ENCODE peak calls at places on chromosomes 11 and 22, in four cellular contexts. Z, T, F and B are unnamed samples.

GRCh38 chr22:32573991-32574390 is 99.4 kb downstream of the FBXO7 start:
- DNase-seq in Z (no peak), T (no peak), F (no peak), B (no peak)

GRCh38 chr11:107713009-107713408 is 1.2 kb upstream of the SLN start:
- DNase-seq in Z (no peak), T (no peak), F (no peak), B (no peak)

GRCh38 chr22:32810241-32811133 is 9.0 kb downstream of the TIMP3 start:
- DNase-seq in Z (no peak), T (no peak), F (no peak), B (no peak)

GRCh38 chr11:35714882-35715612 is 52.5 kb downstream of the TRIM44 start:
- DNase-seq in Z (peak), T (peak), F (no peak), B (peak)

GRCh38 chr11:104390696-104391095 is 226.7 kb upstream of the PDGFD start:
- DNase-seq in Z (no peak), T (peak), F (no peak), B (no peak)

GRCh38 chr22:37636186-37636948 is 3.1 kb upstream of the SH3BP1 start:
- DNase-seq in Z (no peak), T (peak), F (no peak), B (no peak)

GRCh38 chr22:44453441-44454112 is 44.5 kb downstream of the RTL6 start:
- DNase-seq in Z (no peak), T (no peak), F (no peak), B (no peak)

GRCh38 chr22:49437956-49438355 is 389.7 kb downstream of the BRD1 start:
- DNase-seq in Z (no peak), T (no peak), F (no peak), B (no peak)

GRCh38 chr11:125994509-125994908 is 48.7 kb downstream of the VSIG10L2 start:
- DNase-seq in Z (no peak), T (no peak), F (no peak), B (no peak)

GRCh38 chr11:44883277-44883676 is 67.4 kb downstream of the TP53I11 start:
- DNase-seq in Z (no peak), T (no peak), F (no peak), B (no peak)

GRCh38 chr22:41517172-41518047 is 26.9 kb downstream of the POLR3H start:
- DNase-seq in Z (no peak), T (peak), F (no peak), B (peak)

GRCh38 chr11:90134420-90135003 is at the start of gene NAALAD2:
- DNase-seq in Z (no peak), T (peak), F (no peak), B (peak)

GRCh38 chr22:36935694-36936093 is 22.3 kb downstream of the CSF2RB start:
- DNase-seq in Z (no peak), T (no peak), F (no peak), B (no peak)

GRCh38 chr22:46909237-46910030 is 147.0 kb downstream of the TBC1D22A start:
- DNase-seq in Z (no peak), T (no peak), F (no peak), B (no peak)

GRCh38 chr11:113555071-113555739 is 80.0 kb upstream of the DRD2 start:
- DNase-seq in Z (no peak), T (no peak), F (no peak), B (no peak)

GRCh38 chr22:21972293-21972779 is 10.3 kb downstream of the TOP3B start:
- DNase-seq in Z (no peak), T (peak), F (peak), B (peak)

GRCh38 chr11:66878554-66878953 is 21.7 kb downstream of the LRFN4 start:
- DNase-seq in Z (no peak), T (no peak), F (no peak), B (no peak)

GRCh38 chr22:24685804-24686203 is 82.8 kb downstream of the GGT1 start:
- DNase-seq in Z (no peak), T (no peak), F (no peak), B (peak)

GRCh38 chr11:126310229-126310991 is 6.5 kb downstream of the DCPS start:
- DNase-seq in Z (no peak), T (peak), F (peak), B (peak)

GRCh38 chr11:132866783-132867545 is 665.3 kb downstream of the OPCML start:
- DNase-seq in Z (no peak), T (peak), F (no peak), B (no peak)

GRCh38 chr11:132862137-132862536 is 670.2 kb downstream of the OPCML start:
- DNase-seq in Z (no peak), T (no peak), F (no peak), B (no peak)

GRCh38 chr11:132862918-132863317 is 669.4 kb downstream of the OPCML start:
- DNase-seq in Z (no peak), T (no peak), F (no peak), B (no peak)

DNA sequence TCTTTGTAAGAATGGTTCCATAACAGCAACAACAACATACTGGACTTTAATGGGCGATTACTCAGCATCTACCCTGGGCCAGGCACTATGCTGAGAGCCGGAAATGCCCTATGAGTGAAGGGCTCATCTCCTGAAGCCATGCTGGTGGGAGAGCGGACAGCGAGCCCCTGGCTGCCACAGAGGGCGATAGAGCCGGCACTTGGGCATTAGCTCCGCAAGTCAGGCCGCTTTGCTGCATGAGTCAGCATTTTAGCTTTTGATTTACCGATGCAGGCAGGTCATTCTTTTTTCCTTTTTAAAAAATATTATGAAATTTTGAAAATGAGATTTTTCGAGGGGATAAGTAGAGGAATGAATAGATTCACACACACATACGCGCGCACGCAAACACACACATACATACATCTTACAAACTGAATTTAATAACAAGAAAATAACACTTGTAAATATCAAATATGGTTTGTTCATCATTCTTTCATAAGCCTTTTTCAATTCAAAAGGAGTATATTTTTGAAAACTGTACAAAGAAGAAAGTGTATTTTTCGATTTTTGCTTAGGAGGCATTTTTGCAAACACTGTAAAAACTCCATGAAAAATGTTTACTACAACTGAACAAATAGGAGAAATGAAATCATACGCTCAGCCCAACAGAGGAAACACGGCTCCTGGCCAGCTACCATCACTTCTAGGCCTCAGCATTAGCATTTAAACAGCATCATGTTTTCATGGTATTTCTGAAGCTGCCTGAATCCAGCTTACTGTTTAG is 667.3 kb downstream of the OPCML start:
- DNase-seq in Z (no peak), T (no peak), F (no peak), B (no peak)
- TF ChIP-seq CTCF in Z (no peak), T (peak), F (no peak), B (no peak)

GRCh38 chr11:6474423-6474792 is 667 bp upstream of the TRIM3 start:
- DNase-seq in Z (no peak), T (no peak), F (no peak), B (no peak)
- TF ChIP-seq CTCF in Z (no peak), T (no peak), F (no peak), B (no peak)

DNA sequence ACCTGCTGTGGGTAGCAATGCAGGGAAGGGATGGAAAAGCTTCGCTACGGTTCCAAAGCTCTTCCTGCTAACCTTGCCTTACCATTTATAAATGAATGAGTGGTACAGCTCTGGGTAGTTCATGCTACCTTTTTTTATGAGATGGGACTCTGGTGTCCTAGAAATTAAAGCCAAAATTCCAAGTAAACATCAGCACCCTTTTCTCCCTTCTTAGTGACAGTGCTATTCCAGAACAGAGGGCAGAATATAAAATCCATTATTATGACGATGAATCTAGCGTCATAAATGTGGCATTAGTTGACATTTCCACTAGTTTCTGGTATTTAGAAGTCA is 447 bp upstream of the SVIP start:
- DNase-seq in Z (no peak), T (no peak), F (no peak), B (no peak)
- TF ChIP-seq CTCF in Z (no peak), T (no peak), F (no peak), B (no peak)

GRCh38 chr11:86610559-86611341 is 61.7 kb downstream of the ME3 start:
- DNase-seq in Z (no peak), T (no peak), F (no peak), B (no peak)

GRCh38 chr11:86608251-86608799 is 64.1 kb downstream of the ME3 start:
- DNase-seq in Z (peak), T (peak), F (peak), B (peak)

GRCh38 chr11:86606270-86606848 is 66.1 kb downstream of the ME3 start:
- DNase-seq in Z (no peak), T (no peak), F (no peak), B (no peak)

GRCh38 chr11:86606849-86607481 is 65.5 kb downstream of the ME3 start:
- DNase-seq in Z (no peak), T (peak), F (no peak), B (no peak)
- TF ChIP-seq CTCF in Z (peak), T (no peak), F (no peak), B (no peak)

DNA sequence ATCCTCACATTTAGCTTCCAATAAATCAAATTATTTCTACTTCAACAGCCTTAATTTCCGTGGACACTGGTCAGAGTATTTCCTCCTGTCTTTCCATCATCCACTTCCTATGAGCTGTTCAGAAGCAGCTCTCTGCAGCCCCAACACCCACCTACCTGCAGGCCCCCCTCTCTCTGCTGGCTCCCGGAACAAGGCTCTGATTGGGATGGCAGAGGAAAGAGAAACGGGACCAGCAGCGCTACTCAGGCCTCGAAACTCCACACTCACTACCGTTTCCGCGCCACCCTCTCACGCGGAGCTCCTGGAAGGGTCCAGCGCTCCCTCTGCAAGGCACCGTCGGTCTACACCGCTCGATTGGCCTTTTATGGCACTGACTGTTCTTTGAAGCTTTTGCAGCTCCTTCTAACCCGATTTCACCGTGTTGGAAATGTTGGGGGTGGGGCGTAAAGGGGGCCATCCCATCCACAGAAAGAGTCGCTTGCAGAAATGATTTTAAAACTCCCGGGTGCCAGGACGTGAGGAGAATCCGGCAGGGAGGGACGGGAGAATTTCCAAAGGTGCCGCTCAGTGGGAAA is 383 bp upstream of the PANX1 start:
- DNase-seq in Z (no peak), T (no peak), F (peak), B (peak)
- TF ChIP-seq CTCF in Z (no peak), T (no peak), F (no peak), B (no peak)

GRCh38 chr11:100738701-100739100 is 51.6 kb downstream of the ARHGAP42 start:
- DNase-seq in Z (no peak), T (no peak), F (no peak), B (no peak)

GRCh38 chr11:100740440-100740839 is 53.4 kb downstream of the ARHGAP42 start:
- DNase-seq in Z (no peak), T (peak), F (no peak), B (no peak)

GRCh38 chr11:100741866-100742625 is 55.0 kb downstream of the ARHGAP42 start:
- DNase-seq in Z (no peak), T (no peak), F (no peak), B (no peak)

GRCh38 chr11:100735949-100736675 is 49.0 kb downstream of the ARHGAP42 start:
- DNase-seq in Z (peak), T (peak), F (no peak), B (no peak)

DNA sequence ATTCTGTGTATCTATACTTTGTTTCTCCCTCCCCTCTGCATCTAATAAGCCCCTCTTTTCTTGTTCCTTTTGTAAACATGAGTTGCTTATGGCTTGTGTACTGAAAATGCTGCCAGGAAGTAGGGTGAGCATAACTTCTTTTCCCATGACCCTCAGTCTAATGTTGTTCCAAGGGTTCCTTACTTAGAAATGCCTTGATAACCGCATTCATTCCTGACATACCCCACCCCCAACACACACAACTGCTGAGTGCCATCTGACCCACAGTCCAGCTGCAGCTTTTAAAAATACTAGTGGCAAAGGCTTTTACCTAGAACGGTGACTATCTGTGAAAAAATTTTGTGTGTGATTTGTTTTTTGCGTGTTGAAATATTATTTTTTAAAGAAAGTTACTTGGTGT is 52.5 kb downstream of the ARHGAP42 start:
- DNase-seq in Z (peak), T (peak), F (no peak), B (no peak)
- TF ChIP-seq CTCF in Z (no peak), T (no peak), F (no peak), B (no peak)

GRCh38 chr22:29251265-29251664 is 16.5 kb downstream of the RHBDD3 start:
- DNase-seq in Z (no peak), T (no peak), F (no peak), B (no peak)

GRCh38 chr22:29243874-29244446 is 23.8 kb downstream of the RHBDD3 start:
- DNase-seq in Z (no peak), T (no peak), F (no peak), B (no peak)

GRCh38 chr22:29244785-29245625 is 22.8 kb downstream of the RHBDD3 start:
- DNase-seq in Z (no peak), T (no peak), F (no peak), B (no peak)

DNA sequence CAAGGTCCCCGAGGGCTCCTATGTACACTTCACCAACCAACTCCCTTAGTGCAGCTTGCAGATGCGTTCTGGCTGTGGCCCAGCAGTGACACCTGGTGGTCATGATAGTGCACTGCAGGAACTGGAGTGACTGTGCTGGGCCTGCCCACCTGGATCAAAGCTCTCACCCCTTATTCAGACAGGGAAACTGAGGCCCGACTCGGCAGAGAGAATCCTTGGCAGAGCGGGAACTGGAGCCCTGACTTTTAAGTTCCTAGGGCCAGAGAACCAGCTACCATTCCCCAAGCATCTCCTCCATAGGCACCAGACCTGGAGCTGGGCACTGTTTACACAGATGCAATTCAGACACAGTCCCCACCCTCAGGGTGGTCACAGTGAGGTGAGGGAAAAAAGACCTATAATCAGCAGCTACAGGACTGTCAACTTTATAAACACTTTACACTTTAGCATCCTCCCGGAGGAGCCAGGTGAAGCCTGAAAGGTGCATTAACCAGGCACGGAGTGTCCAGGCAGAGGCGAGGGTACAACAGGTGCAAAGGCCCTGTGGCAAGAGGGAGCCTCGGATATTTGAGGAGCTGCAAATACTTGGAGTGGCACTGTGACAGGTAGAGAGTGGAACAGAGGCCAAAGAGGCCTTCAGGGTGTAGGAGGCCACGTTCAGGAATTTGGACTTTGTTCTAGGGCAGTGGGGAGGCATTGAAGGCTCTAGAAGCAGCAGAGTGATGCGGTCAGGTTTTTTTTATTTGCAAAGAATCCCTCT is 22.0 kb downstream of the RHBDD3 start:
- DNase-seq in Z (no peak), T (peak), F (peak), B (peak)
- TF ChIP-seq CTCF in Z (peak), T (peak), F (peak), B (peak)

GRCh38 chr11:2074266-2074825 is 64.8 kb downstream of the IGF2 start:
- DNase-seq in Z (no peak), T (no peak), F (peak), B (no peak)
- TF ChIP-seq CTCF in Z (no peak), T (peak), F (peak), B (peak)